ENCODE peak calls at places on chromosome 13, in six cellular contexts. Y, Q, X, F, Z and H are unnamed samples.

GRCh38 chr13:76462003-76462402 is 424.2 kb downstream of the KCTD12 start:
- DNase-seq in Y (no peak), Q (no peak), X (no peak), F (no peak), Z (no peak), H (no peak)

GRCh38 chr13:71148391-71148790 is 718.6 kb downstream of the DACH1 start:
- DNase-seq in Y (no peak), Q (no peak), X (no peak), F (no peak), Z (no peak), H (no peak)

GRCh38 chr13:36453518-36453917 is 21.2 kb downstream of the CCNA1 start:
- DNase-seq in Y (no peak), Q (no peak), X (peak), F (no peak), Z (peak), H (no peak)

GRCh38 chr13:36362251-36362650 is 16.1 kb upstream of the SPART start:
- DNase-seq in Y (no peak), Q (no peak), X (no peak), F (no peak), Z (no peak), H (no peak)

GRCh38 chr13:109479991-109480696 is 306.2 kb downstream of the IRS2 start:
- DNase-seq in Y (no peak), Q (no peak), X (no peak), F (no peak), Z (peak), H (no peak)

GRCh38 chr13:80359459-80360297 is 18.8 kb upstream of the SPRY2 start:
- DNase-seq in Y (no peak), Q (no peak), X (peak), F (no peak), Z (no peak), H (no peak)

GRCh38 chr13:44160549-44161278 is 212.9 kb upstream of the SERP2 start:
- DNase-seq in Y (no peak), Q (no peak), X (no peak), F (no peak), Z (peak), H (peak)

GRCh38 chr13:113768018-113768905 is 9.2 kb downstream of the TMEM255B start:
- DNase-seq in Y (no peak), Q (no peak), X (no peak), F (no peak), Z (no peak), H (no peak)

GRCh38 chr13:23020246-23020843 is 160.4 kb upstream of the SGCG start:
- DNase-seq in Y (peak), Q (no peak), X (peak), F (peak), Z (peak), H (peak)

GRCh38 chr13:80955487-80955886 is 614.6 kb upstream of the SPRY2 start:
- DNase-seq in Y (no peak), Q (no peak), X (no peak), F (no peak), Z (no peak), H (no peak)

GRCh38 chr13:89567025-89567424 is 1780.5 kb upstream of the MIR17HG start:
- DNase-seq in Y (no peak), Q (no peak), X (no peak), F (no peak), Z (no peak), H (no peak)

GRCh38 chr13:23790591-23791170 is 98.5 kb downstream of the MIPEP start:
- DNase-seq in Y (no peak), Q (no peak), X (no peak), F (no peak), Z (no peak), H (no peak)

GRCh38 chr13:42119875-42120274 is 71.4 kb downstream of the DGKH start:
- DNase-seq in Y (no peak), Q (no peak), X (no peak), F (no peak), Z (no peak), H (no peak)

GRCh38 chr13:50793026-50793425 is 50.5 kb downstream of the DLEU7 start:
- DNase-seq in Y (no peak), Q (no peak), X (no peak), F (no peak), Z (no peak), H (no peak)

GRCh38 chr13:107681611-107682010 is 533.7 kb downstream of the LIG4 start:
- DNase-seq in Y (no peak), Q (no peak), X (no peak), F (no peak), Z (no peak), H (no peak)

GRCh38 chr13:66069570-66069969 is 1160.6 kb downstream of the PCDH9 start:
- DNase-seq in Y (no peak), Q (no peak), X (no peak), F (no peak), Z (no peak), H (no peak)

GRCh38 chr13:50122465-50122864 is 107.2 kb downstream of the KCNRG start:
- DNase-seq in Y (no peak), Q (no peak), X (peak), F (no peak), Z (no peak), H (no peak)

GRCh38 chr13:41145136-41145908 is 12.7 kb upstream of the KBTBD6 start:
- DNase-seq in Y (no peak), Q (no peak), X (no peak), F (no peak), Z (no peak), H (no peak)

GRCh38 chr13:50326746-50327145 is 311.5 kb downstream of the KCNRG start:
- DNase-seq in Y (no peak), Q (no peak), X (no peak), F (no peak), Z (no peak), H (no peak)

GRCh38 chr13:78607409-78608253 is 4.3 kb upstream of the POU4F1 start:
- DNase-seq in Y (no peak), Q (no peak), X (peak), F (no peak), Z (no peak), H (no peak)

GRCh38 chr13:77779461-77780272 is 82.2 kb downstream of the SLAIN1 start:
- DNase-seq in Y (no peak), Q (no peak), X (peak), F (no peak), Z (peak), H (no peak)

GRCh38 chr13:44698076-44698475 is 121.9 kb upstream of the TSC22D1 start:
- DNase-seq in Y (no peak), Q (no peak), X (no peak), F (no peak), Z (no peak), H (peak)

GRCh38 chr13:40389081-40389641 is 277.3 kb downstream of the FOXO1 start:
- DNase-seq in Y (no peak), Q (no peak), X (no peak), F (no peak), Z (no peak), H (no peak)

GRCh38 chr13:91045351-91046034 is 302.0 kb upstream of the MIR17HG start:
- DNase-seq in Y (no peak), Q (no peak), X (peak), F (no peak), Z (peak), H (no peak)

GRCh38 chr13:109734002-109734785 is 52.2 kb downstream of the IRS2 start:
- DNase-seq in Y (no peak), Q (no peak), X (no peak), F (no peak), Z (no peak), H (no peak)

GRCh38 chr13:66780814-66781213 is 449.3 kb downstream of the PCDH9 start:
- DNase-seq in Y (no peak), Q (no peak), X (no peak), F (no peak), Z (no peak), H (no peak)

GRCh38 chr13:23609414-23610186 is 39.4 kb downstream of the TNFRSF19 start:
- DNase-seq in Y (no peak), Q (no peak), X (no peak), F (no peak), Z (no peak), H (no peak)

GRCh38 chr13:105207586-105208293 is 1327.7 kb downstream of the EFNB2 start:
- DNase-seq in Y (no peak), Q (no peak), X (no peak), F (no peak), Z (no peak), H (no peak)

DNA sequence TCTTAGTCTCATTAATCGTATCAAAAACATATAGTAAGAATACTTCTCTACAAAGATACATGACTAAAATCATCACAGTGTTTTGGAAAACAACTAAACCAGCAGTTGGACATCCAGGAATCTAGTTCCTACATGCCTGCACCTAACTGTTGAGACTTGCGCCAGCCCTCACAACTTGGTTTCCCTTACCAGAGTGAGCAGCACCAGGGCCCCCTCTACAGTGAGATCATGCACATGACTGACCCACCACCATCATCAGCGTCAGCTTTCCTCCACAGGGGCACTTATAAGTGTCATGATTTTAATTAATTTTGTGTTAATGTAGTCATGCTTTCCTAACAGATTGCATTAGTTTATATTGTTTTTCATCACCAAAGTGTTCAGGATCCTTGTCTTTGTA is 1322.0 kb downstream of the EFNB2 start:
- DNase-seq in Y (no peak), Q (no peak), X (peak), F (no peak), Z (no peak), H (no peak)
- TF ChIP-seq CTCF in Y (no peak), Q (no peak), X (peak), F (no peak), Z (no peak), H (no peak)

GRCh38 chr13:25174304-25174703 is 2.2 kb upstream of the AMER2 start:
- DNase-seq in Y (no peak), Q (no peak), X (no peak), F (no peak), Z (no peak), H (no peak)

GRCh38 chr13:25175431-25175830 is 3.3 kb upstream of the AMER2 start:
- DNase-seq in Y (no peak), Q (no peak), X (no peak), F (no peak), Z (no peak), H (no peak)

GRCh38 chr13:25177012-25177411 is 4.9 kb upstream of the AMER2 start:
- DNase-seq in Y (no peak), Q (no peak), X (no peak), F (no peak), Z (no peak), H (no peak)

GRCh38 chr13:25177636-25178035 is 5.5 kb upstream of the AMER2 start:
- DNase-seq in Y (no peak), Q (no peak), X (no peak), F (no peak), Z (no peak), H (no peak)

GRCh38 chr13:25175026-25175425 is 2.9 kb upstream of the AMER2 start:
- DNase-seq in Y (no peak), Q (no peak), X (no peak), F (no peak), Z (no peak), H (no peak)
- H3K27ac ChIP-seq in Y (no peak), Q (no peak), X (no peak), F (no peak), Z (no peak), H (peak)

GRCh38 chr13:27976362-27977177 is 7.5 kb upstream of the CDX2 start:
- DNase-seq in Y (no peak), Q (no peak), X (no peak), F (no peak), Z (no peak), H (no peak)
- H3K4me3 ChIP-seq in Y (no peak), Q (no peak), X (no peak), F (no peak), Z (no peak), H (no peak)

GRCh38 chr13:102091231-102091630 is 310.6 kb downstream of the FGF14 start:
- DNase-seq in Y (no peak), Q (no peak), X (peak), F (no peak), Z (peak), H (no peak)
- TF ChIP-seq CTCF in Y (no peak), Q (no peak), X (peak), F (no peak), Z (no peak), H (no peak)

GRCh38 chr13:73879346-73880020 is 254.7 kb downstream of the KLF12 start:
- DNase-seq in Y (no peak), Q (no peak), X (no peak), F (no peak), Z (no peak), H (no peak)
- H3K27ac ChIP-seq in Y (no peak), Q (no peak), X (no peak), F (no peak), Z (no peak), H (no peak)